ENCODE peak calls at places on chromosome 13, in five cellular contexts. One of them, this sample, is unnamed.

GRCh38 chr13:108102771-108103170 is 112.6 kb downstream of the LIG4 start:
- DNase-seq in left lung: no peak
- DNase-seq in fibroblast of pulmonary artery: peak; percentile 2
- DNase-seq in heart left ventricle: no peak
- DNase-seq in PC-3: peak; percentile 57
- DNase-seq in this sample: no peak

GRCh38 chr13:99311137-99311536 is 3.9 kb upstream of the GPR183 start:
- DNase-seq in left lung: no peak
- DNase-seq in fibroblast of pulmonary artery: no peak
- DNase-seq in heart left ventricle: no peak
- DNase-seq in PC-3: no peak
- DNase-seq in this sample: no peak

GRCh38 chr13:112335135-112335534 is 41.0 kb upstream of the SPACA7 start:
- DNase-seq in left lung: no peak
- DNase-seq in fibroblast of pulmonary artery: no peak
- DNase-seq in heart left ventricle: no peak
- DNase-seq in PC-3: no peak
- DNase-seq in this sample: no peak

GRCh38 chr13:104949840-104950805 is 1585.3 kb downstream of the EFNB2 start:
- DNase-seq in left lung: no peak
- DNase-seq in fibroblast of pulmonary artery: no peak
- DNase-seq in heart left ventricle: no peak
- DNase-seq in PC-3: peak; percentile 4
- DNase-seq in this sample: no peak

GRCh38 chr13:99269627-99270252 is 11.6 kb upstream of the GPR18 start:
- DNase-seq in left lung: no peak
- DNase-seq in fibroblast of pulmonary artery: peak; percentile 80
- DNase-seq in heart left ventricle: no peak
- DNase-seq in PC-3: peak; percentile 48
- DNase-seq in this sample: peak; percentile 79

GRCh38 chr13:99258210-99258860 is at the start of gene GPR18:
- DNase-seq in left lung: no peak
- DNase-seq in fibroblast of pulmonary artery: no peak
- DNase-seq in heart left ventricle: no peak
- DNase-seq in PC-3: no peak
- DNase-seq in this sample: no peak

GRCh38 chr13:111474136-111475002 is 153.9 kb downstream of the TEX29 start:
- DNase-seq in left lung: no peak
- DNase-seq in fibroblast of pulmonary artery: peak; percentile 55
- DNase-seq in heart left ventricle: no peak
- DNase-seq in PC-3: peak; percentile 55
- DNase-seq in this sample: peak; percentile 58

GRCh38 chr13:102643656-102644055 is 46.9 kb downstream of the TPP2 start:
- DNase-seq in left lung: no peak
- DNase-seq in fibroblast of pulmonary artery: no peak
- DNase-seq in heart left ventricle: no peak
- DNase-seq in PC-3: no peak
- DNase-seq in this sample: no peak

GRCh38 chr13:71866173-71867091 is 572 bp downstream of the DACH1 start:
- DNase-seq in left lung: no peak
- DNase-seq in fibroblast of pulmonary artery: no peak
- DNase-seq in heart left ventricle: peak; percentile 25
- DNase-seq in PC-3: no peak
- DNase-seq in this sample: no peak

GRCh38 chr13:110812111-110812868 is 98.8 kb downstream of the ING1 start:
- DNase-seq in left lung: no peak
- DNase-seq in fibroblast of pulmonary artery: peak; percentile 40
- DNase-seq in heart left ventricle: no peak
- DNase-seq in PC-3: no peak
- DNase-seq in this sample: peak; percentile 49

GRCh38 chr13:80361883-80362327 is 21.0 kb upstream of the SPRY2 start:
- DNase-seq in left lung: no peak
- DNase-seq in fibroblast of pulmonary artery: no peak
- DNase-seq in heart left ventricle: no peak
- DNase-seq in PC-3: peak; percentile 21
- DNase-seq in this sample: no peak

GRCh38 chr13:53150568-53150967 is 122.0 kb downstream of the OLFM4 start:
- DNase-seq in left lung: no peak
- DNase-seq in fibroblast of pulmonary artery: no peak
- DNase-seq in heart left ventricle: no peak
- DNase-seq in PC-3: no peak
- DNase-seq in this sample: no peak

GRCh38 chr13:108220042-108220441 is 1.9 kb downstream of the ABHD13 start:
- DNase-seq in left lung: peak; percentile 62
- DNase-seq in fibroblast of pulmonary artery: no peak
- DNase-seq in heart left ventricle: no peak
- DNase-seq in PC-3: peak; percentile 70
- DNase-seq in this sample: no peak

GRCh38 chr13:50126378-50127016 is 111.3 kb downstream of the KCNRG start:
- DNase-seq in left lung: no peak
- DNase-seq in fibroblast of pulmonary artery: peak; percentile 54
- DNase-seq in heart left ventricle: no peak
- DNase-seq in PC-3: peak; percentile 20
- DNase-seq in this sample: peak; percentile 45

GRCh38 chr13:98022210-98022609 is 68.7 kb downstream of the IPO5 start:
- DNase-seq in left lung: no peak
- DNase-seq in fibroblast of pulmonary artery: peak; percentile 69
- DNase-seq in heart left ventricle: peak; percentile 35
- DNase-seq in PC-3: peak; percentile 78
- DNase-seq in this sample: peak; percentile 83

GRCh38 chr13:29925457-29925856 is 75.0 kb upstream of the UBL3 start:
- DNase-seq in left lung: peak; percentile 76
- DNase-seq in fibroblast of pulmonary artery: peak; percentile 95
- DNase-seq in heart left ventricle: peak; percentile 65
- DNase-seq in PC-3: peak; percentile 89
- DNase-seq in this sample: peak; percentile 86

GRCh38 chr13:104310861-104311260 is 1244.6 kb upstream of the SLC10A2 start:
- DNase-seq in left lung: no peak
- DNase-seq in fibroblast of pulmonary artery: no peak
- DNase-seq in heart left ventricle: no peak
- DNase-seq in PC-3: peak; percentile 25
- DNase-seq in this sample: no peak

GRCh38 chr13:75222031-75222430 is 259.9 kb downstream of the TBC1D4 start:
- DNase-seq in left lung: no peak
- DNase-seq in fibroblast of pulmonary artery: peak; percentile 69
- DNase-seq in heart left ventricle: no peak
- DNase-seq in PC-3: no peak
- DNase-seq in this sample: peak; percentile 78

GRCh38 chr13:45226024-45226423 is 25.2 kb upstream of the KCTD4 start:
- DNase-seq in left lung: no peak
- DNase-seq in fibroblast of pulmonary artery: no peak
- DNase-seq in heart left ventricle: no peak
- DNase-seq in PC-3: no peak
- DNase-seq in this sample: no peak

GRCh38 chr13:95530178-95530577 is 22.3 kb upstream of the CLDN10 start:
- DNase-seq in left lung: peak; percentile 65
- DNase-seq in fibroblast of pulmonary artery: peak; percentile 72
- DNase-seq in heart left ventricle: no peak
- DNase-seq in PC-3: peak; percentile 90
- DNase-seq in this sample: peak; percentile 70

GRCh38 chr13:102815788-102816187 is 16.9 kb downstream of the BIVM start:
- DNase-seq in left lung: no peak
- DNase-seq in fibroblast of pulmonary artery: no peak
- DNase-seq in heart left ventricle: no peak
- DNase-seq in PC-3: no peak
- DNase-seq in this sample: no peak

GRCh38 chr13:74450976-74451375 is 316.8 kb upstream of the KLF12 start:
- DNase-seq in left lung: no peak
- DNase-seq in fibroblast of pulmonary artery: no peak
- DNase-seq in heart left ventricle: no peak
- DNase-seq in PC-3: no peak
- DNase-seq in this sample: peak; percentile 16

GRCh38 chr13:37769545-37769944 is 100.0 kb downstream of the TRPC4 start:
- DNase-seq in left lung: no peak
- DNase-seq in fibroblast of pulmonary artery: no peak
- DNase-seq in heart left ventricle: no peak
- DNase-seq in PC-3: no peak
- DNase-seq in this sample: no peak

DNA sequence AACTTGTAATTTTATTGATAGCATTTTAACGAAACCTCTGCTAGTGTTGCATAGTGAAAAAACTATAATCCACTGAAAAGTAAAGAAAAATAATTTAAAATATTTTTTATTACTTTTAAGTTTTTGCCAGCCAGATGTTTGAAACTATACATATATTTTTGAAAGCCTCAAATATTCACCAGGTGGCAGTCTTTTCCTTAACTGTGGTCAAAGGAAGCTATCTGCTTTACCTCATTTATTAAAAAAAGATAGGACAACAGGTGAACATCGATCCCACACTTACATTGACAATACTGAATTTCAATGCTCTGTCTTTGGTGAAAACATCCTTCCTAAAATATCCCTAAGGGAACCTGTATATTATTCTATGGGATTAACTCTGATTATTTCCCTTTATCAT is 100.5 kb downstream of the TRPC4 start:
- DNase-seq in left lung: no peak
- DNase-seq in fibroblast of pulmonary artery: peak; percentile 26
- DNase-seq in heart left ventricle: no peak
- DNase-seq in PC-3: peak; percentile 21
- DNase-seq in this sample: peak; percentile 22
- TF ChIP-seq CTCF in left lung: no peak
- TF ChIP-seq CTCF in fibroblast of pulmonary artery: peak; percentile 31
- TF ChIP-seq CTCF in heart left ventricle: no peak
- TF ChIP-seq CTCF in PC-3: peak; percentile 37
- TF ChIP-seq CTCF in this sample: peak; percentile 35

GRCh38 chr13:24763596-24764275 is at the start of gene RNF17:
- DNase-seq in left lung: no peak
- DNase-seq in fibroblast of pulmonary artery: no peak
- DNase-seq in heart left ventricle: no peak
- DNase-seq in PC-3: no peak
- DNase-seq in this sample: no peak
- H3K4me3 ChIP-seq in left lung: no peak within 1 kb of the TSS
- H3K4me3 ChIP-seq in fibroblast of pulmonary artery: no peak within 1 kb of the TSS
- H3K4me3 ChIP-seq in heart left ventricle: no peak within 1 kb of the TSS
- H3K4me3 ChIP-seq in PC-3: no peak within 1 kb of the TSS
- H3K4me3 ChIP-seq in this sample: no peak within 1 kb of the TSS

GRCh38 chr13:61029064-61029463 is 386.6 kb downstream of the PCDH20 start:
- DNase-seq in left lung: no peak
- DNase-seq in fibroblast of pulmonary artery: no peak
- DNase-seq in heart left ventricle: no peak
- DNase-seq in PC-3: peak; percentile 7
- DNase-seq in this sample: no peak
- TF ChIP-seq CTCF in left lung: no peak
- TF ChIP-seq CTCF in fibroblast of pulmonary artery: no peak
- TF ChIP-seq CTCF in heart left ventricle: no peak
- TF ChIP-seq CTCF in PC-3: no peak
- TF ChIP-seq CTCF in this sample: no peak

GRCh38 chr13:23558675-23559536 is 11.3 kb upstream of the TNFRSF19 start:
- DNase-seq in left lung: peak; percentile 63
- DNase-seq in fibroblast of pulmonary artery: peak; percentile 98
- DNase-seq in heart left ventricle: peak; percentile 49
- DNase-seq in PC-3: peak; percentile 66
- DNase-seq in this sample: peak; percentile 96
- H3K4me3 ChIP-seq in left lung: no peak overlapping the region
- H3K4me3 ChIP-seq in fibroblast of pulmonary artery: peak overlapping the region; percentile 3
- H3K4me3 ChIP-seq in heart left ventricle: peak overlapping the region; percentile 16
- H3K4me3 ChIP-seq in PC-3: peak overlapping the region; percentile 43
- H3K4me3 ChIP-seq in this sample: peak overlapping the region; percentile 13

DNA sequence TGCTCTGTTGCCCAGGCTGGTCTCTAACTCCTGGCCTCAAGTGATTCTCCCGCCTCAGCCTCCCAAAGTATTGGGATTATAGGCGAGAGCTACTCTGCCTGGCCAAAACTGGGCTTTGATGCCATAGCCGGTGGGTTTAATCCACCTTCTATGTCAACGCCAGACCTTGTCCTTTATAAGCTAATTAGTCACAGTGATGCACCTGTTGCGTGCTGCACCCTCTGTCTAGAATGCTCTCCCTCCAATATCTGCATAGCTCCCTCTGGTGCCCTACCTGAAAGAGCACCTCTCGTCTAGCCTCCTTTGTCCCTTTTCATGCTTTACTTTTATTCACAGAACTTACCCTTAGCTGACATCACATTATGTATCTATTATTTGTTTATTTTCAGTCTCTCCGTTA is 148.2 kb downstream of the USP12 start:
- DNase-seq in left lung: no peak
- DNase-seq in fibroblast of pulmonary artery: no peak
- DNase-seq in heart left ventricle: no peak
- DNase-seq in PC-3: no peak
- DNase-seq in this sample: no peak
- TF ChIP-seq CTCF in left lung: no peak
- TF ChIP-seq CTCF in fibroblast of pulmonary artery: no peak
- TF ChIP-seq CTCF in heart left ventricle: no peak
- TF ChIP-seq CTCF in PC-3: no peak
- TF ChIP-seq CTCF in this sample: no peak

This sample was measured in cardiac fibroblast.